ENCODE peak calls at places on chromosome 2, in nine cellular contexts. H is IMR-90, S is foreskin keratinocyte, W is mammary epithelial cell, F is fibroblast of pulmonary artery, P is upper lobe of right lung, V is HFFc6, C is Calu3, X is HL-60. O is an unnamed sample.

GRCh38 chr2:19762142-19762541 is 139.6 kb downstream of the TTC32 start:
- DNase-seq in X (no peak), C (no peak), P (no peak), S (no peak), V (no peak), F (peak), H (peak), W (no peak), O (no peak)

GRCh38 chr2:157574165-157574564 is 54.5 kb downstream of the ACVR1C start:
- DNase-seq in C (no peak), X (no peak), F (no peak), V (no peak), H (no peak), S (no peak), P (no peak), W (no peak), O (no peak)

GRCh38 chr2:161246301-161246700 is 61.9 kb upstream of the PSMD14 start:
- DNase-seq in X (no peak), W (no peak), S (no peak), C (no peak), V (no peak), F (no peak), H (no peak), P (no peak), O (no peak)

GRCh38 chr2:25756444-25757022 is 83.2 kb upstream of the DTNB start:
- DNase-seq in V (no peak), S (no peak), P (no peak), H (no peak), W (no peak), C (no peak), F (no peak), X (peak), O (no peak)

GRCh38 chr2:105102963-105103421 is 65.1 kb downstream of the MRPS9 start:
- DNase-seq in W (peak), C (no peak), P (no peak), S (peak), H (peak), V (peak), X (no peak), F (peak), O (peak)

GRCh38 chr2:145012214-145012670 is 492.3 kb upstream of the ZEB2 start:
- DNase-seq in W (peak), C (no peak), V (peak), S (peak), H (peak), P (no peak), F (peak), X (no peak), O (peak)

GRCh38 chr2:144357623-144358400 is 162.1 kb downstream of the ZEB2 start:
- DNase-seq in C (peak), P (no peak), F (peak), S (peak), W (peak), V (peak), X (no peak), H (peak), O (peak)

GRCh38 chr2:240186191-240186725 is 45.8 kb upstream of the OTOS start:
- DNase-seq in C (no peak), W (no peak), V (no peak), H (no peak), S (no peak), F (no peak), X (no peak), P (peak), O (no peak)

GRCh38 chr2:48860391-48860790 is 104.9 kb upstream of the LHCGR start:
- DNase-seq in S (no peak), F (no peak), W (no peak), P (no peak), C (no peak), X (no peak), H (peak), V (no peak), O (no peak)

GRCh38 chr2:8202139-8202538 is 479.7 kb upstream of the ID2 start:
- DNase-seq in V (no peak), C (no peak), H (no peak), P (no peak), S (no peak), W (no peak), F (no peak), X (no peak), O (no peak)

GRCh38 chr2:25340340-25340886 is 1.3 kb downstream of the DNMT3A start:
- DNase-seq in X (no peak), S (no peak), F (no peak), V (no peak), W (no peak), P (no peak), C (no peak), H (no peak), O (no peak)

GRCh38 chr2:197008229-197008628 is 81.7 kb upstream of the PGAP1 start:
- DNase-seq in W (peak), F (peak), C (no peak), V (peak), S (peak), H (peak), P (no peak), X (no peak), O (peak)

GRCh38 chr2:16280081-16280480 is 339.7 kb downstream of the MYCN start:
- DNase-seq in X (no peak), H (no peak), C (no peak), F (no peak), P (no peak), W (no peak), V (no peak), S (no peak), O (no peak)

GRCh38 chr2:42371621-42372473 is 10.8 kb upstream of the COX7A2L start:
- DNase-seq in W (peak), X (no peak), P (no peak), F (no peak), S (peak), H (no peak), C (no peak), V (no peak), O (peak)

GRCh38 chr2:198715304-198715703 is 742.4 kb downstream of the SATB2 start:
- DNase-seq in C (no peak), X (no peak), P (no peak), W (no peak), V (no peak), H (no peak), S (no peak), F (no peak), O (no peak)

GRCh38 chr2:22486343-22486742 is 898.6 kb upstream of the KLHL29 start:
- DNase-seq in H (no peak), S (no peak), X (no peak), P (no peak), V (no peak), C (no peak), W (no peak), F (no peak), O (no peak)

GRCh38 chr2:19098467-19099160 is 259.8 kb downstream of the OSR1 start:
- DNase-seq in S (no peak), P (no peak), V (no peak), C (no peak), X (no peak), F (no peak), W (no peak), H (no peak), O (no peak)

GRCh38 chr2:212539145-212539880 is 711 bp upstream of the ERBB4 start:
- DNase-seq in H (no peak), S (no peak), X (no peak), F (peak), P (peak), V (no peak), C (peak), W (no peak), O (no peak)

GRCh38 chr2:120343433-120344105 is 2.4 kb upstream of the INHBB start:
- DNase-seq in H (peak), P (peak), X (no peak), W (peak), S (no peak), V (peak), C (peak), F (peak), O (peak)

GRCh38 chr2:174142290-174142689 is 106.0 kb downstream of the OLA1 start:
- DNase-seq in X (no peak), V (no peak), W (no peak), S (no peak), F (no peak), C (no peak), P (no peak), H (no peak), O (no peak)

GRCh38 chr2:86410581-86410980 is 30.6 kb upstream of the KDM3A start:
- DNase-seq in P (no peak), V (no peak), H (no peak), X (no peak), S (no peak), F (no peak), W (no peak), C (no peak), O (no peak)

GRCh38 chr2:68031546-68032160 is 31.2 kb downstream of the C1D start:
- DNase-seq in S (peak), W (peak), V (peak), F (peak), C (peak), X (peak), H (peak), P (no peak), O (peak)

GRCh38 chr2:110854355-110855081 is 122.1 kb downstream of the ACOXL start:
- DNase-seq in P (no peak), S (no peak), W (no peak), V (no peak), X (no peak), H (no peak), C (no peak), F (no peak), O (no peak)

GRCh38 chr2:158666969-158667368 is 128.1 kb upstream of the DAPL1 start:
- DNase-seq in C (no peak), H (no peak), F (no peak), P (no peak), S (no peak), X (no peak), V (no peak), W (no peak), O (no peak)

GRCh38 chr2:12714391-12715221 is 2.1 kb upstream of the TRIB2 start:
- DNase-seq in V (no peak), F (peak), W (peak), X (no peak), C (peak), S (peak), H (peak), P (no peak), O (peak)

GRCh38 chr2:29186812-29187211 is 71.6 kb downstream of the CLIP4 start:
- DNase-seq in C (no peak), X (no peak), H (no peak), S (no peak), W (no peak), F (no peak), V (no peak), P (no peak), O (no peak)

GRCh38 chr2:19353721-19354050 is 4.7 kb downstream of the OSR1 start:
- DNase-seq in P (no peak), H (no peak), S (no peak), V (no peak), F (no peak), X (no peak), C (no peak), W (no peak), O (no peak)

GRCh38 chr2:27135471-27135955 is 1.1 kb upstream of the PREB start:
- DNase-seq in H (no peak), C (no peak), P (no peak), V (no peak), W (no peak), F (no peak), X (no peak), S (no peak), O (no peak)

GRCh38 chr2:27137322-27137935 is 1.8 kb downstream of the PRR30 start:
- DNase-seq in P (no peak), C (no peak), H (no peak), V (no peak), S (no peak), W (no peak), F (no peak), X (no peak), O (no peak)

GRCh38 chr2:27139310-27139709 is at the start of gene PRR30:
- DNase-seq in C (no peak), P (no peak), V (no peak), S (no peak), F (no peak), H (no peak), W (no peak), X (no peak), O (no peak)

GRCh38 chr2:27136751-27137150 is 2.3 kb upstream of the PREB start:
- DNase-seq in C (no peak), V (no peak), W (no peak), H (no peak), X (no peak), S (no peak), P (no peak), F (no peak), O (no peak)

GRCh38 chr2:27138111-27138510 is 1.1 kb downstream of the PRR30 start:
- DNase-seq in W (no peak), X (no peak), V (no peak), S (no peak), C (no peak), H (no peak), F (no peak), P (no peak), O (no peak)
- TF ChIP-seq CTCF in W (no peak), X (no peak), V (no peak), S (no peak), C (no peak), H (no peak), F (no peak), P (no peak), O (no peak)

GRCh38 chr2:9653485-9654271 is 22.9 kb upstream of the YWHAQ start:
- DNase-seq in V (no peak), X (no peak), C (no peak), W (no peak), H (no peak), P (no peak), F (no peak), S (no peak), O (no peak)

GRCh38 chr2:9657083-9657482 is 26.3 kb upstream of the YWHAQ start:
- DNase-seq in C (no peak), H (no peak), F (no peak), X (no peak), V (no peak), P (no peak), S (no peak), W (no peak), O (no peak)

GRCh38 chr2:9654429-9655100 is 23.8 kb upstream of the YWHAQ start:
- DNase-seq in C (no peak), X (no peak), H (no peak), W (no peak), S (no peak), V (no peak), F (peak), P (no peak), O (no peak)

GRCh38 chr2:9656270-9656766 is 25.5 kb upstream of the YWHAQ start:
- DNase-seq in S (peak), C (no peak), H (peak), F (peak), P (no peak), W (peak), V (peak), X (peak), O (peak)

GRCh38 chr2:9655441-9656269 is 24.9 kb upstream of the YWHAQ start:
- DNase-seq in S (no peak), V (peak), X (no peak), W (peak), C (no peak), F (peak), P (no peak), H (peak), O (peak)
- TF ChIP-seq CTCF in S (no peak), V (no peak), X (no peak), W (no peak), C (no peak), F (no peak), P (no peak), H (no peak), O (no peak)

GRCh38 chr2:97210336-97210735 is 97.4 kb downstream of the ANKRD36 start:
- DNase-seq in W (no peak), V (no peak), S (no peak), H (no peak), C (no peak), P (no peak), X (no peak), F (no peak), O (no peak)
- TF ChIP-seq CTCF in W (no peak), V (no peak), S (no peak), H (no peak), C (no peak), P (no peak), X (no peak), F (no peak), O (no peak)

GRCh38 chr2:74399785-74400184 is 19.7 kb upstream of the DCTN1 start:
- DNase-seq in W (peak), V (no peak), S (no peak), H (peak), X (no peak), P (no peak), C (no peak), F (peak), O (peak)
- TF ChIP-seq CTCF in W (peak), V (peak), S (peak), H (peak), X (peak), P (peak), C (peak), F (peak), O (peak)

DNA sequence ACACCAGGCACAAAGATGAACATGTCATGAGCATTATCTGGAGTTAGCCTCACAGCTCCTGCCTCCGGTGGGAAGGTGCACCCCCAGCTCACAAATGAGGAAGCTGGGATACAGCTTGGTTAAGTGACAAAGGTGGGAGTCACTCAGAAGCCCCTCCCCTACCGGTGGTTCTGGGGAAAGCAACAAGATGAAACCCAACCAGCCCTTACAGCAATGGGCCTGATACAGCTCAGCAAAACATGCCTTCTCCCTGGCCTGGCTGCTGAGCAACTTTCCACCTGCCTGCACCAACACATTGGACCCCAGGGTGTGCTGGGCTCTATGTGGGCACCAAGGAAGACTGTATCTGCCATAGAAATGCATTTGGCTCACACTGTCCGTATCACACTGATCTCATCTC is 113.2 kb downstream of the GYPC start:
- DNase-seq in C (no peak), V (no peak), S (no peak), H (no peak), F (no peak), P (no peak), X (no peak), W (no peak), O (no peak)
- TF ChIP-seq CTCF in C (no peak), V (no peak), S (no peak), H (no peak), F (no peak), P (no peak), X (peak), W (no peak), O (no peak)

GRCh38 chr2:224357098-224357901 is 44.6 kb downstream of the FAM124B start:
- DNase-seq in F (peak), H (peak), X (peak), W (peak), C (peak), P (no peak), S (peak), V (peak), O (peak)

GRCh38 chr2:224360801-224361251 is 41.1 kb downstream of the FAM124B start:
- DNase-seq in S (no peak), W (peak), V (no peak), F (no peak), P (no peak), H (no peak), X (no peak), C (no peak), O (no peak)

GRCh38 chr2:224362094-224362493 is 39.8 kb downstream of the FAM124B start:
- DNase-seq in F (no peak), X (no peak), C (no peak), S (no peak), H (no peak), W (no peak), V (no peak), P (no peak), O (no peak)

GRCh38 chr2:224363281-224363680 is 38.6 kb downstream of the FAM124B start:
- DNase-seq in X (no peak), S (no peak), F (no peak), C (no peak), V (no peak), W (no peak), H (no peak), P (no peak), O (no peak)

GRCh38 chr2:224359569-224359968 is 42.3 kb downstream of the FAM124B start:
- DNase-seq in X (no peak), F (peak), H (no peak), V (no peak), S (no peak), P (no peak), C (peak), W (no peak), O (peak)
- TF ChIP-seq CTCF in X (no peak), F (peak), H (peak), V (peak), S (peak), P (peak), C (no peak), W (peak), O (peak)

GRCh38 chr2:6951046-6951445 is 33.8 kb downstream of the RNF144A start:
- DNase-seq in H (no peak), V (no peak), S (no peak), W (no peak), C (no peak), F (no peak), P (no peak), X (no peak), O (no peak)

GRCh38 chr2:6948081-6949008 is 31.1 kb downstream of the RNF144A start:
- DNase-seq in S (no peak), F (no peak), W (no peak), C (no peak), X (no peak), V (no peak), H (no peak), P (no peak), O (peak)

GRCh38 chr2:6952116-6952515 is 34.9 kb downstream of the RNF144A start:
- DNase-seq in H (no peak), W (no peak), V (no peak), P (no peak), S (no peak), X (no peak), F (no peak), C (no peak), O (peak)

GRCh38 chr2:6946722-6947121 is 29.5 kb downstream of the RNF144A start:
- DNase-seq in F (peak), P (no peak), V (no peak), W (peak), H (peak), X (no peak), C (no peak), S (peak), O (peak)

DNA sequence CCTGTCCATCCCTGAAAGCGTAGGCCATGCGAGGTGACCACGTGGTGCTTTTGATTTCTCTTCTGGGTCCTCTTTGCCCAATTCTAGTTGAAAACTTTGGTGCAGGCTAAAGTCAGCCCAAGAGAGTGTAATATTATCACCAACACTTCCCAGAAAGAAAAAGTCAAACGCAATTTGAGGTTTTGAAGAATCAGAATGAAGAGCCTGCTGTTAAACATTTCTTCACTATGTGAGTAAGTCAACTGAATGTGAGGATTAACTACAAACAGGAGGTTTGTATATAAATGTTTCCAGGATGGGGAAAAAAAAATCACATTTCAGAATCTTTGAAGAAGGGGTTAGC is 31.8 kb downstream of the RNF144A start:
- DNase-seq in W (no peak), P (no peak), X (no peak), V (no peak), C (no peak), F (no peak), S (no peak), H (no peak), O (no peak)
- TF ChIP-seq CTCF in W (no peak), P (no peak), X (no peak), V (no peak), C (no peak), F (no peak), S (no peak), H (no peak), O (no peak)

GRCh38 chr2:191302459-191303155 is 57.4 kb downstream of the MYO1B start:
- DNase-seq in W (peak), S (no peak), V (no peak), H (peak), F (peak), P (no peak), C (peak), X (no peak), O (no peak)
- TF ChIP-seq CTCF in W (peak), S (peak), V (peak), H (peak), F (peak), P (no peak), C (peak), X (no peak), O (peak)

GRCh38 chr2:170821631-170822291 is 5.1 kb downstream of the GAD1 start:
- DNase-seq in V (no peak), P (no peak), F (no peak), C (no peak), X (no peak), H (no peak), W (no peak), S (no peak), O (no peak)

GRCh38 chr2:170823800-170824153 is 7.1 kb downstream of the GAD1 start:
- DNase-seq in F (no peak), W (no peak), X (no peak), P (no peak), C (no peak), S (no peak), H (no peak), V (no peak), O (no peak)

GRCh38 chr2:170822885-170823799 is 6.5 kb downstream of the GAD1 start:
- DNase-seq in X (no peak), W (no peak), C (no peak), H (no peak), P (no peak), V (no peak), F (no peak), S (no peak), O (no peak)

GRCh38 chr2:170822292-170822884 is 5.7 kb downstream of the GAD1 start:
- DNase-seq in H (no peak), F (no peak), W (no peak), C (no peak), S (no peak), X (no peak), V (no peak), P (no peak), O (no peak)

GRCh38 chr2:170824526-170825015 is 7.9 kb downstream of the GAD1 start:
- DNase-seq in S (no peak), W (no peak), V (no peak), F (no peak), P (no peak), C (no peak), H (no peak), X (no peak), O (no peak)
- TF ChIP-seq CTCF in S (no peak), W (no peak), V (no peak), F (no peak), P (no peak), C (no peak), H (no peak), X (no peak), O (no peak)

O was measured in fibroblast of villous mesenchyme.